ENCODE peak calls at places on chromosomes 13 and 19, in six cellular contexts. A is K562, K is GM12891, X is H1, H is GM12878, J is HepG2. W is an unnamed sample.

GRCh38 chr13:65468628-65469027 is 1761.5 kb downstream of the PCDH9 start:
- DNase-seq in A (no peak), X (no peak), K (no peak), H (no peak), J (no peak), W (no peak)

GRCh38 chr13:74115138-74115537 is 19.1 kb downstream of the KLF12 start:
- DNase-seq in J (no peak), A (no peak), H (no peak), X (no peak), K (no peak), W (no peak)

GRCh38 chr13:33793726-33794125 is 24.2 kb upstream of the RFC3 start:
- DNase-seq in A (no peak), J (no peak), K (no peak), X (no peak), H (no peak), W (no peak)

GRCh38 chr19:17079710-17080440 is 4.3 kb downstream of the MYO9B start:
- DNase-seq in X (no peak), A (no peak), J (peak), H (peak), K (peak), W (peak)

GRCh38 chr19:7196721-7197168 is 97.5 kb downstream of the INSR start:
- DNase-seq in J (no peak), H (no peak), A (no peak), X (no peak), K (no peak), W (no peak)

GRCh38 chr13:99984463-99985242 is 3.1 kb downstream of the ZIC2 start:
- DNase-seq in X (peak), J (no peak), K (no peak), H (no peak), A (no peak), W (no peak)

GRCh38 chr19:48354332-48354992 is 9.3 kb downstream of the TMEM143 start:
- DNase-seq in K (no peak), X (no peak), J (peak), A (peak), H (no peak), W (no peak)

GRCh38 chr19:46674416-46675178 is 13.6 kb upstream of the DACT3 start:
- DNase-seq in J (no peak), A (peak), H (no peak), K (no peak), X (peak), W (no peak)

GRCh38 chr19:11152318-11153062 is 3.1 kb downstream of the SPC24 start:
- DNase-seq in K (no peak), A (no peak), X (no peak), J (no peak), H (no peak), W (no peak)

GRCh38 chr13:32538234-32538620 is 368 bp downstream of the N4BP2L2 start:
- DNase-seq in H (no peak), A (no peak), J (peak), K (peak), X (peak), W (peak)

GRCh38 chr19:44961821-44962220 is 6.6 kb downstream of the CLPTM1 start:
- DNase-seq in J (no peak), X (no peak), H (no peak), A (no peak), K (no peak), W (no peak)

GRCh38 chr13:104871456-104871855 is 1664.0 kb downstream of the EFNB2 start:
- DNase-seq in A (no peak), J (no peak), X (no peak), K (no peak), H (no peak), W (no peak)

GRCh38 chr19:11322269-11323024 is 17.0 kb downstream of the RAB3D start:
- DNase-seq in A (no peak), J (no peak), H (no peak), K (no peak), X (no peak), W (no peak)

GRCh38 chr13:37443538-37443937 is 155.0 kb downstream of the POSTN start:
- DNase-seq in A (no peak), J (no peak), X (no peak), H (no peak), K (no peak), W (no peak)

GRCh38 chr13:91045351-91046034 is 302.0 kb upstream of the MIR17HG start:
- DNase-seq in J (no peak), X (no peak), A (no peak), K (no peak), H (no peak), W (no peak)

GRCh38 chr19:3769494-3769893 is 2.5 kb downstream of the RAX2 start:
- DNase-seq in A (no peak), H (no peak), J (no peak), X (no peak), K (no peak), W (no peak)

GRCh38 chr19:49772850-49773432 is 6.1 kb downstream of the AP2A1 start:
- DNase-seq in X (no peak), A (peak), K (no peak), H (no peak), J (no peak), W (no peak)

GRCh38 chr19:30696514-30696913 is 324.3 kb downstream of the ZNF536 start:
- DNase-seq in J (no peak), H (no peak), A (peak), K (peak), X (peak), W (no peak)

GRCh38 chr13:36814465-36814864 is 4.6 kb upstream of the RFXAP start:
- DNase-seq in J (no peak), K (no peak), X (no peak), H (no peak), A (peak), W (no peak)

GRCh38 chr19:8569066-8569761 is 8.0 kb downstream of the MYO1F start:
- DNase-seq in H (peak), A (peak), K (peak), J (no peak), X (no peak), W (peak)

GRCh38 chr19:7657047-7657779 is 11.6 kb upstream of the RETN start:
- DNase-seq in J (no peak), A (no peak), K (no peak), H (no peak), X (no peak), W (no peak)

GRCh38 chr19:10861118-10861651 is 10.2 kb upstream of the CARM1 start:
- DNase-seq in X (peak), K (no peak), H (no peak), A (peak), J (peak), W (no peak)

GRCh38 chr19:3632739-3633558 is 6.4 kb upstream of the CACTIN start:
- DNase-seq in X (no peak), J (no peak), K (no peak), A (no peak), H (no peak), W (no peak)

GRCh38 chr13:29067306-29067945 is 247.3 kb downstream of the MTUS2 start:
- DNase-seq in H (no peak), A (no peak), J (no peak), X (no peak), K (no peak), W (no peak)

GRCh38 chr13:111325941-111326620 is 5.6 kb downstream of the TEX29 start:
- DNase-seq in K (no peak), J (no peak), H (no peak), A (no peak), X (no peak), W (no peak)

GRCh38 chr13:109154146-109154545 is 524.7 kb downstream of the MYO16 start:
- DNase-seq in K (no peak), A (no peak), X (no peak), J (peak), H (no peak), W (no peak)

GRCh38 chr13:109156181-109156935 is 526.9 kb downstream of the MYO16 start:
- DNase-seq in H (no peak), X (no peak), A (no peak), J (no peak), K (no peak), W (no peak)

GRCh38 chr13:109155301-109155761 is 525.9 kb downstream of the MYO16 start:
- DNase-seq in J (no peak), A (no peak), H (no peak), K (no peak), X (no peak), W (no peak)

GRCh38 chr13:109152941-109153340 is 523.5 kb downstream of the MYO16 start:
- DNase-seq in H (no peak), A (no peak), K (no peak), X (no peak), J (no peak), W (no peak)

GRCh38 chr13:109154546-109154945 is 525.1 kb downstream of the MYO16 start:
- DNase-seq in X (no peak), A (no peak), H (no peak), J (no peak), K (no peak), W (no peak)
- TF ChIP-seq TAF1 in X (no peak), A (no peak), H (no peak), J (no peak), K (no peak), W (no peak)

GRCh38 chr13:79710376-79710775 is 229.4 kb downstream of the NDFIP2 start:
- DNase-seq in X (no peak), J (no peak), A (no peak), K (no peak), H (no peak), W (no peak)
- TF ChIP-seq POLR2AphosphoS5 in X (no peak), J (no peak), A (no peak), K (no peak), H (no peak), W (no peak)

DNA sequence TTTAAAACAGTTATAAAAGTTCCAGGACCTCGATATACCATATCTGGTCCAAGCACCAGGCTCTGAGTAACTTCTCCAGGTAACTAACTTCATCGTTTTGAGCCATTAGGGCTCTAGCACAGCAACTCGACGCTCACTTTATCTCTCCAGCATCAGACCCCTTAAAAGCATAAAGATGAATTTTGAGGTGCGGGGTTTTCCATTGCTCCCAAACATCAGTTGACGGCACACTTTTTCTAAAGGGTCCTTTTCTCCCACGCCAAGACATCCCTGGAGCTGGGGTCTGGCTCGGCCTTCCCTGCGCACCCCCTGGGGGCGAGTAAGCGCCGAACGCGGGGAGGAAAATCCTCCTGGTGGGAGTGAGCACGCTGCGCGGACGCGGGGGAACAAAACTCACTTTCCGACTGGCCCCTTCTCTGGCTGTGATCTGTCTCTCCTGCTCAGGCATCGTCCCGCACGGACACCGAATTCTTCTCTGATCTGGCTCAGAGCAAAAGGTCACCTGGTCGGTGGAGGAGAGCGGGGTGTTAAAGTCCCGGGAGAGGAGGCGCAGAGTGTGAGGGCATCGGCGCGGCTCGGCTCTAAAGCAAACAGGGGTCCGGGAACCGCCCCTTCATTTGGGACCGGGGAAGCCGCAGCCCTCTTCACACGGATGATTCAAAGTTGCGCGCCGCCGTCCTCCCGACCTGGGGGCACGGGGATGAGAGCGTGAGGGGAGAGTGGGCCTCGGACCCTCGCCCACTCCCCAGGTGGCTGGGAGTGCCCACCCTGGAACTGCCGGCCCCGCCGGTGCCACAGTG is at the start of gene ATP7B:
- DNase-seq in A (peak), K (peak), J (peak), X (peak), H (no peak), W (peak)
- TF ChIP-seq POLR2A in A (no peak), K (no peak), J (no peak), X (no peak), H (no peak), W (no peak)

DNA sequence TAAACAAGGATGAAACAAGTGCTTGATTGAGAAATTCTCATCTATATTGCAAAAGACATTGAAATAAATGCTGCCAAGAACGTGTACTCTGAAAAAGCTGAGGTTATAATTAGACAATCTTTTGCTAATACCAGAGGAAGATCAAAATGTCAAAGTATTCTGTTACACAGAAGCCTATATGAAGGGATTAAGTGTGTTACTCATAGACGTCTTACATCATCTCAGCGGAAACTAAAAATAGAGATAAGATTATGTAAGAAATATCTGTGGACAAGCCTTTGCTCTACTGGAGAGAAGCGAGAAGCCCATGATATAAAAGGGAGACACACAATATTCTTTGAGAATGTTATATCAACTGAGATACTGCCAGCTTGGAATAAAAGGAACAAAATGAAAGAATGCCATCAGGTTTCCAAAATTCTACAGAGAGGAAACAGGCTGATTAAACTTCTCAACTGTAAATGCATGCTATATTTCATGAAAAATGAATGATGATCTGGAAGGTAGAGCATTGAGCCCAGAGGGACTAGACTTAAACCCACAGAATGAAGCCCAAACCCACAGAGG is 699.0 kb downstream of the GPC5 start:
- DNase-seq in K (no peak), A (no peak), J (no peak), X (no peak), H (no peak), W (no peak)
- TF ChIP-seq TAF1 in K (no peak), A (no peak), J (no peak), X (no peak), H (no peak), W (no peak)